ENCODE peak calls at places on chromosomes 16 and 17, in eight cellular contexts. T, Q, Z, J, W, U, V and K are unnamed samples.

GRCh38 chr17:45073414-45074070 is 12.4 kb downstream of the NMT1 start:
- DNase-seq in V (no peak), Q (peak; percentile 25), Z (no peak), T (no peak), U (no peak), J (no peak), W (peak; percentile 48), K (no peak)

GRCh38 chr16:50547944-50548658 is at the start of gene NKD1:
- DNase-seq in J (peak; percentile 79), Z (peak; percentile 78), T (no peak), Q (peak; percentile 74), U (peak; percentile 81), W (peak; percentile 73), V (peak; percentile 71), K (peak; percentile 59)

GRCh38 chr17:27475070-27475673 is 18.9 kb downstream of the KSR1 start:
- DNase-seq in T (no peak), J (no peak), Q (no peak), W (no peak), V (no peak), Z (no peak), U (no peak), K (no peak)

GRCh38 chr17:57701121-57701520 is 44.0 kb downstream of the CCDC182 start:
- DNase-seq in J (no peak), U (no peak), Z (no peak), W (no peak), V (no peak), T (no peak), Q (no peak), K (no peak)

GRCh38 chr17:82396601-82397435 is 21.3 kb upstream of the HEXD start:
- DNase-seq in V (no peak), U (no peak), W (peak; percentile 33), Q (no peak), J (no peak), Z (no peak), T (no peak), K (no peak)

GRCh38 chr17:20225162-20226115 is 216.3 kb downstream of the SPECC1 start:
- DNase-seq in W (no peak), J (no peak), T (no peak), Q (no peak), V (no peak), U (no peak), Z (no peak), K (no peak)

GRCh38 chr17:31279401-31279800 is 17.6 kb downstream of the OMG start:
- DNase-seq in W (no peak), Z (no peak), U (no peak), V (no peak), J (no peak), T (no peak), Q (no peak), K (no peak)

GRCh38 chr16:88888057-88888777 is 21.8 kb upstream of the PABPN1L start:
- DNase-seq in V (no peak), Z (no peak), Q (no peak), T (no peak), J (no peak), W (no peak), U (no peak), K (no peak)

GRCh38 chr17:34313164-34313563 is 6.1 kb upstream of the CCL8 start:
- DNase-seq in W (peak; percentile 35), Z (no peak), Q (no peak), T (no peak), U (no peak), V (no peak), J (no peak), K (no peak)

GRCh38 chr16:72291121-72291520 is 119.2 kb upstream of the PMFBP1 start:
- DNase-seq in U (no peak), J (no peak), T (no peak), V (no peak), Q (no peak), Z (no peak), W (no peak), K (no peak)

GRCh38 chr17:53150101-53150698 is 672.5 kb upstream of the KIF2B start:
- DNase-seq in V (no peak), J (no peak), W (no peak), Q (no peak), Z (no peak), U (no peak), T (no peak), K (no peak)

GRCh38 chr17:66416207-66416940 is 114.0 kb downstream of the PRKCA start:
- DNase-seq in W (no peak), Q (no peak), U (no peak), Z (no peak), V (no peak), J (no peak), T (no peak), K (no peak)

GRCh38 chr17:63071797-63072196 is 105.8 kb downstream of the TANC2 start:
- DNase-seq in Z (no peak), V (no peak), J (no peak), U (no peak), W (no peak), Q (no peak), T (no peak), K (no peak)

GRCh38 chr16:46822270-46822669 is 8.7 kb downstream of the C16orf87 start:
- DNase-seq in U (no peak), T (no peak), W (no peak), Q (no peak), Z (no peak), V (no peak), J (no peak), K (no peak)

GRCh38 chr16:65123846-65124513 is 2.1 kb upstream of the CDH11 start:
- DNase-seq in T (no peak), J (no peak), W (peak; percentile 16), Z (no peak), Q (no peak), U (peak; percentile 45), V (no peak), K (no peak)

GRCh38 chr16:49382916-49383315 is 9.3 kb downstream of the C16orf78 start:
- DNase-seq in Z (no peak), V (no peak), U (no peak), J (no peak), W (no peak), T (no peak), Q (peak; percentile 21), K (no peak)

GRCh38 chr16:62194828-62195227 is 158.6 kb upstream of the CDH8 start:
- DNase-seq in Z (no peak), Q (no peak), V (no peak), J (no peak), T (no peak), W (no peak), U (no peak), K (no peak)

GRCh38 chr16:4098496-4098895 is 17.7 kb downstream of the ADCY9 start:
- DNase-seq in V (no peak), W (no peak), Q (no peak), U (no peak), T (no peak), J (no peak), Z (no peak), K (no peak)

GRCh38 chr16:11098601-11099377 is 154.4 kb downstream of the CLEC16A start:
- DNase-seq in Z (no peak), J (no peak), Q (no peak), T (no peak), U (no peak), W (no peak), V (no peak), K (no peak)
- H3K27ac ChIP-seq in Z (no peak overlapping the region), J (no peak overlapping the region), Q (no peak overlapping the region), T (no peak overlapping the region), U (no peak overlapping the region), W (peak overlapping the region; percentile 63), V (no peak overlapping the region), K (no peak overlapping the region)

GRCh38 chr17:75130059-75130631 is 1.4 kb downstream of the NT5C start:
- DNase-seq in U (no peak), W (no peak), Z (no peak), V (no peak), Q (no peak), J (no peak), T (no peak), K (no peak)

GRCh38 chr17:75133001-75133400 is 1.5 kb upstream of the NT5C start:
- DNase-seq in U (no peak), V (no peak), Q (no peak), J (no peak), Z (no peak), W (no peak), T (no peak), K (no peak)

GRCh38 chr17:75129576-75129975 is 2.0 kb downstream of the NT5C start:
- DNase-seq in W (no peak), T (no peak), U (no peak), V (no peak), J (no peak), Q (no peak), Z (no peak), K (no peak)

GRCh38 chr17:75130632-75131277 is 787 bp downstream of the NT5C start:
- DNase-seq in T (no peak), U (peak; percentile 52), Q (peak; percentile 62), Z (peak; percentile 52), J (peak; percentile 47), V (peak; percentile 44), W (peak; percentile 56), K (no peak)

GRCh38 chr17:75131278-75132017 is at the start of gene NT5C:
- DNase-seq in J (peak; percentile 82), Z (peak; percentile 82), V (peak; percentile 85), W (peak; percentile 80), U (peak; percentile 82), Q (peak; percentile 90), T (no peak), K (peak; percentile 76)
- TF ChIP-seq POLR2A in J (no peak), Z (peak; percentile 56), V (peak; percentile 75), W (no peak), U (peak; percentile 69), Q (peak; percentile 71), T (peak; percentile 67), K (no peak)

GRCh38 chr16:85464342-85465305 is 148.5 kb upstream of the GSE1 start:
- DNase-seq in T (no peak), U (no peak), Q (no peak), V (no peak), J (no peak), Z (no peak), W (no peak), K (no peak)
- H3K27me3 ChIP-seq in T (peaks cover 55% of the 10 kb centered on the region), U (no peaks in the 10 kb centered on the region), Q (peaks cover 36% of the 10 kb centered on the region), V (peaks cover 3% of the 10 kb centered on the region), J (peaks cover 9% of the 10 kb centered on the region), Z (no peaks in the 10 kb centered on the region), W (no peaks in the 10 kb centered on the region), K (no peaks in the 10 kb centered on the region)

DNA sequence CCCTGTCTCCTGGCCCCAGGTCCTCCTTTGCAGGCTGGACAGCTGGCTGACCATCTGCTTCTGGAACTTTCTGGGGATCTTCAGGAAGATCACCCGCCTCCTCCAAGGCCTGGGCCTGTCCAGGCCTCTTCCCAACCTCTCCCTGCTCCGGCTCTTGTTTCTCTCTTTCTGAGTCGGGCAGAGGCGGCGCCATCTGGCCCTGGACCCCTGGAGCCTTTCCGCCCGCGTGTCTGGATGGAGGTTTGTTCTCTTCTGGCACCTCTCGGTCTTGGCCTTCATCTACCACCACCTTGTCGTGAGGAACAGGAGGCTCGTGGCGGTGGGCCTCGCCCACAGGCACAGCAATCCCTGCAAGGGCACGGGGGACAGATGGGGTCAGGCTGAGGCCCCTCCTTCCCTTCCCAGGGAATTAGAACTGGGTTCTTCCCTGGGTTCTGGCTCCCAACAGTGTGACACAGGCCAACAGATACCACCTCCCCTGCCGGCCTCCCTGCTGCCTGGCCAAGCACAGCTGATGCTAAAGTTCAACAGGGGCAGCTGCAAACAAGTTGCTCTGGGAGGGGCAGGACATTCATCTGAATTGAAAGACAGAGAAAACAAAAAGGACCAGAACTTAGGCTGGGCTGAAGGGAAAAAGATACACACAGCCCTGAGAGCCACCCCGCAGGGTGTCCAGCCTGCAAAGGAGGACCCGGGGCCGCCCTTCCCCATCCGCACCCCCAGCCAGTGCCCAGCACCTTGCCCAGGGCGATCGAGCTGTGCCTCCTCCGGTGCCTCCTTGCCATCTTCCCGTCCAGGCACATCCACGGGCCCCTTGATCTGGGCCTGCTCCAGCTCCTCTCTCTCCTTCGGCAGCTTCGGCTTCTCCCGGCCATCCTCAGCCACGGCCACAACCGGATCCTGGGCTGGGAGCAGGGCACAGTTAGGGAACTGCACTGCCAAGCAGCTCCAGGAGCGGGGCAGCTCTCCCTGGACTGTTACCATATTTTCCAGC is 13.5 kb downstream of the NDUFAF8 start:
- DNase-seq in W (no peak), U (no peak), J (no peak), Z (no peak), V (no peak), Q (no peak), T (no peak), K (no peak)
- H3K27ac ChIP-seq in W (no peak overlapping the region), U (no peak overlapping the region), J (no peak overlapping the region), Z (no peak overlapping the region), V (no peak overlapping the region), Q (peak overlapping the region; percentile 22), T (no peak overlapping the region), K (no peak overlapping the region)